ENCODE peak calls at places on chromosomes 16 and 17, in nine cellular contexts. U, S, N, O, L, Z, R, J and V are unnamed samples.
A peak's percentile ranks its signal among the peaks of the same experiment; 100 is the strongest.

GRCh38 chr16:48834576-48834975 is 224.6 kb upstream of the N4BP1 start:
- DNase-seq in R (no peak), S (no peak), Z (no peak), L (no peak), O (no peak), N (no peak), J (no peak), U (no peak), V (no peak)

GRCh38 chr16:69936252-69936651 is 14.9 kb upstream of the CLEC18A start:
- DNase-seq in S (no peak), O (no peak), L (no peak), Z (no peak), R (no peak), U (no peak), J (no peak), N (no peak), V (no peak)

GRCh38 chr16:49485663-49486062 is 112.1 kb downstream of the C16orf78 start:
- DNase-seq in O (no peak), R (no peak), J (no peak), Z (no peak), L (no peak), U (no peak), S (no peak), N (no peak), V (no peak)

GRCh38 chr17:13030459-13031305 is 12.9 kb upstream of the ELAC2 start:
- DNase-seq in L (no peak), S (no peak), R (no peak), J (no peak), Z (peak; percentile 53), U (no peak), N (no peak), O (no peak), V (peak; percentile 31)

GRCh38 chr16:68246121-68246520 is 948 bp downstream of the PLA2G15 start:
- DNase-seq in L (no peak), U (no peak), S (no peak), R (no peak), Z (no peak), J (no peak), N (no peak), O (no peak), V (no peak)

GRCh38 chr17:13024526-13025263 is 6.9 kb upstream of the ELAC2 start:
- DNase-seq in U (no peak), S (peak; percentile 50), L (peak; percentile 60), J (peak; percentile 62), Z (peak; percentile 65), R (peak; percentile 13), N (no peak), O (no peak), V (peak; percentile 35)

GRCh38 chr16:67311607-67312449 is 14.7 kb downstream of the KCTD19 start:
- DNase-seq in O (no peak), Z (peak; percentile 100), N (peak; percentile 70), S (no peak), R (no peak), J (peak; percentile 53), L (no peak), U (no peak), V (peak; percentile 100)

GRCh38 chr16:25834101-25834500 is 142.3 kb downstream of the HS3ST4 start:
- DNase-seq in L (no peak), U (no peak), R (no peak), O (no peak), Z (no peak), S (no peak), J (no peak), N (no peak), V (no peak)

GRCh38 chr16:55462241-55462640 is 16.8 kb upstream of the MMP2 start:
- DNase-seq in J (no peak), S (no peak), R (no peak), L (no peak), Z (no peak), U (no peak), O (no peak), N (no peak), V (no peak)

GRCh38 chr16:23355106-23355670 is 53.1 kb downstream of the SCNN1B start:
- DNase-seq in R (no peak), J (no peak), O (no peak), N (no peak), L (no peak), S (no peak), U (no peak), Z (no peak), V (no peak)

GRCh38 chr17:77853208-77853977 is 105.1 kb upstream of the TNRC6C start:
- DNase-seq in Z (no peak), O (no peak), R (no peak), U (no peak), N (no peak), S (peak; percentile 0), J (no peak), L (no peak), V (no peak)

GRCh38 chr17:4436381-4436780 is 2.6 kb downstream of the SPNS3 start:
- DNase-seq in U (no peak), S (no peak), L (no peak), N (no peak), O (no peak), Z (no peak), J (no peak), R (no peak), V (no peak)

GRCh38 chr17:76528156-76528527 is 9.4 kb downstream of the CYGB start:
- DNase-seq in S (peak; percentile 35), J (no peak), O (no peak), L (no peak), U (no peak), Z (no peak), R (no peak), N (no peak), V (no peak)
- H3K4me3 ChIP-seq in S (peak overlapping the region; percentile 54), J (peak overlapping the region; percentile 19), O (no peak overlapping the region), L (peak overlapping the region; percentile 12), U (no peak overlapping the region), Z (no peak overlapping the region), R (no peak overlapping the region), N (no peak overlapping the region), V (no peak overlapping the region)

DNA sequence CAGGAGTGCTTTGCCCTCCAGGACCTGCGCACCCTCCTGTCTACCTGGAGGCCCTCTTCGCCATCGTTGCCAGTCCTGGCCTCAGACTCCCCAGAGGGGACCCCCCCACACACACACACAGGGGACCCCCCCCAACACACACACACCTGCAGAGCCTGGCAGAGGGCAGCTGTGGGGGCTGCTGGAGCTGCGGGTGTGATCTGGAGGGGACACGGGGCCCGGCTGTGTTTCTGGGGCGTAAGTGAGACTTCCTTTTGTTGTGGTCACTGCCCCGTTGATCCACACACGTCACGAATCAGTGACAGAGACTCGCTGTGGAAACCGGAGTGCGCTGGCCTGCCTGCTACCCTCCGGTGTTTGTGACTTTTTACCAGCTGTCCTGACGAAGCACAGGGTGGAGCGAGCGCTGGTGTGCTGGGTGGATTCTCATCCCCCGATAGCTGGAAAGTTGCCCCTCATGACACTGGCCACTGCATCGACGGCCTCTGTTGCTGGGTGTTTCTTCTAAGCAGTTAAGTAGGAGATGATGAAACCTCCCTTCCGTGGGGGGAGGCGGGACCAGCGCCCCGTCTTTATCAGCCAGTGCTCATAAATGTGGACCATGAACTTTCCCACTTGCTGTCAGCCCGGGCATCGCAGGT is 2.3 kb downstream of the METRNL start:
- DNase-seq in N (no peak), S (no peak), O (no peak), U (no peak), Z (no peak), R (no peak), J (peak; percentile 66), L (no peak), V (no peak)
- H3K4me3 ChIP-seq in N (peak overlapping the region; percentile 64), S (peak overlapping the region; percentile 88), O (no peak overlapping the region), U (no peak overlapping the region), Z (peak overlapping the region; percentile 83), R (peak overlapping the region; percentile 71), J (peak overlapping the region; percentile 71), L (peak overlapping the region; percentile 59), V (peak overlapping the region; percentile 41)

DNA sequence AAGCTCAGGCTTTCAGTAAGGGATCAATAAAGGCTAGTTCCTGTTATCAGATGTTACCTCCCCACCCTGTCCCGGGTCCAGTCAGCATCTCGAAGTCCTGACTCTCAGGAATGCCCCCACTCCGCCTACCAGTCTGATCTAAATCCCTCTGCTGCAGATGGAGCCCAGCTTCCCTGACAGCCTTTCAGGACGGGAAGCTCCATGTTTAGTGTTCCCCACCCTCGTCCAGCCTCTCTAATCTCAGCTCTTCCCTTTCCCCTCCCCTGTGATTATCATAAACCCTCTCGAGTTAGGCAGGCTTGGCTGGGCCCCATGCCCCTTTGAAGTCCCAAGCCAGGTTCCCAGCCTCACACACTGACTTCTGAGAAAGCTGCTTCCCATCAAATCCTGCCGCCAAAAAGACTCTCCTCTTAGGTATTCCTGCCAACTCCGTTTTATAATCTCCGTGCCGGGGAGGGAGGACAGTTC is 16.6 kb upstream of the ETV4 start:
- DNase-seq in J (no peak), L (no peak), Z (no peak), S (no peak), R (no peak), U (no peak), O (no peak), N (no peak), V (no peak)
- H3K4me3 ChIP-seq in J (no peak overlapping the region), L (no peak overlapping the region), Z (no peak overlapping the region), S (no peak overlapping the region), R (no peak overlapping the region), U (no peak overlapping the region), O (no peak overlapping the region), N (no peak overlapping the region), V (no peak overlapping the region)

DNA sequence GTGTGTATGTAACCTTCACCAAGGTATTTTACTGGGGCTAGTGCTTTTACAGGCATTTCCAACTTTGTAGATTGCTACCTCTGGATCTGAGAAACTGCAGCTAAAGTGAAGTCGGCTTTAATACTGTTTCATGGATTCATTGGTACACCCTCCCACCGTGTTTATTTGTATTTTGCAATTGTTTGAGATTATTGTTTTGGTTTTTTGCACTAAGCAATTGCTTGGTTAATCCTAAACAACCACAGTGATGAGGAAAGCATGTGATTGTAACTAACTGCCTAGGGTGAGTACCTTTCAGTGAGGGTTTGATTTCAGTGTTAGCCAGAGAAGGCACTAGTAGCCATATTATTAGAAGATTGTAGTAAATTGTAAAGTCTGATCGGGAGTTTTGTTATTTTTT is 3.3 kb downstream of the LUC7L3 start:
- DNase-seq in L (no peak), J (no peak), Z (peak; percentile 21), U (no peak), O (no peak), N (no peak), R (no peak), S (no peak), V (no peak)
- H3K4me3 ChIP-seq in L (no peak overlapping the region), J (peak overlapping the region; percentile 92), Z (no peak overlapping the region), U (peak overlapping the region; percentile 76), O (no peak overlapping the region), N (no peak overlapping the region), R (no peak overlapping the region), S (peak overlapping the region; percentile 93), V (no peak overlapping the region)

DNA sequence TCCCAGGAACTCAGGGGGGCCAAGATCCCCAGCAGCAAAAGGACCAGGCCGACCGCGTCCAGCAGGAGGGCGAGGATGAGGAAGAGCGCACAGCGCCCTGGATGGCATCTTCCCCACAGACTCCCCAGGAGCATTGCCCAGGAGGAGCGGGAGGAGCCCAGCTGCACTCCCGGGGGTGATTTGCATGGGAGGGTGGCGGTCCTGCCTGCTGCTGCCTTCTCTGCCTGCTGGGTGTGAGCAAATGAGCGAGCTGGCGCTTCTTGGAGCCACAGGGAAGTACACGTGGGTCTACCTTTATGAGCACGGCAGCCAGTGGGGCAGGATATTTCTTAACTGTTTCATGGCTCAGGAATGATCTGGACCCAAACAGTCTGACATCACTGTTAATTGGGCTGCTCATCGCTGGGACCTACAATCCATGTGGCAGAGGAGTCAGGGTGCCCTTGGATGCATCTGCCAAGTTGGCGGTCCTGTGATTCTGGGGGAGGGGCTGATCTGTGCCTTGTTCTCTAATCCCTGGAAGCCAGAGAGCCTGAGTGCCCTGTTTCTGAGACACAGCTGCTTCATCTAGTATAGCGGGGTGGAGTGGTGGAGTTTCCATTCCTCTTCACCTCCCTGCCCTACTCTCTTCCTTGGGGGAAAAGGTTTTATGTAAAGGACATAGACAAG is at the start of gene TMEM238L:
- DNase-seq in Z (no peak), L (no peak), S (peak; percentile 22), R (no peak), J (no peak), N (no peak), U (no peak), O (no peak), V (no peak)
- H3K4me3 ChIP-seq in Z (no peak within 1 kb of the TSS), L (no peak within 1 kb of the TSS), S (no peak within 1 kb of the TSS), R (no peak within 1 kb of the TSS), J (no peak within 1 kb of the TSS), N (no peak within 1 kb of the TSS), U (no peak within 1 kb of the TSS), O (no peak within 1 kb of the TSS), V (no peak within 1 kb of the TSS)